ENCODE peak calls at places on chromosome 7, in six cellular contexts. D is Panc1; J is AG04450; S is LoVo; U is activated effector memory CD4-positive, alpha-beta T cell treated with Interleukin-2 at 50 U/mL for 16 hours; L is NCI-H345. R is an unnamed sample.

GRCh38 chr7:46139079-46139478 is 218.0 kb upstream of the IGFBP3 start:
- DNase-seq in D (no peak), J (peak; percentile 81), S (no peak), U (no peak), L (no peak), R (peak; percentile 71)

GRCh38 chr7:50660040-50660829 is 95.0 kb upstream of the DDC start:
- DNase-seq in D (no peak), J (no peak), S (no peak), U (peak; percentile 40), L (no peak), R (no peak)

GRCh38 chr7:135706038-135706742 is 21.8 kb downstream of the SLC13A4 start:
- DNase-seq in D (no peak), J (no peak), S (no peak), U (no peak), L (no peak), R (no peak)

GRCh38 chr7:154699421-154699820 is 303.5 kb downstream of the PAXIP1 start:
- DNase-seq in D (no peak), J (no peak), S (no peak), U (no peak), L (no peak), R (no peak)

GRCh38 chr7:99210265-99210970 is 2.5 kb upstream of the KPNA7 start:
- DNase-seq in D (peak; percentile 65), J (no peak), S (peak; percentile 91), U (no peak), L (no peak), R (peak; percentile 37)

GRCh38 chr7:44322631-44323363 is 2.6 kb downstream of the CAMK2B start:
- DNase-seq in D (no peak), J (no peak), S (no peak), U (no peak), L (no peak), R (no peak)

GRCh38 chr7:50661345-50662058 is 96.3 kb upstream of the DDC start:
- DNase-seq in D (no peak), J (no peak), S (no peak), U (peak; percentile 15), L (no peak), R (no peak)

GRCh38 chr7:2764621-2765020 is 76.6 kb downstream of the AMZ1 start:
- DNase-seq in D (no peak), J (no peak), S (no peak), U (no peak), L (no peak), R (no peak)

GRCh38 chr7:101927389-101928306 is 110.2 kb downstream of the CUX1 start:
- DNase-seq in D (no peak), J (no peak), S (no peak), U (no peak), L (no peak), R (peak; percentile 29)

GRCh38 chr7:33529070-33529469 is 376.3 kb upstream of the BMPER start:
- DNase-seq in D (no peak), J (no peak), S (no peak), U (no peak), L (no peak), R (no peak)

GRCh38 chr7:143381427-143382125 is 431 bp downstream of the ZYX start:
- DNase-seq in D (no peak), J (peak; percentile 55), S (peak; percentile 51), U (no peak), L (peak; percentile 35), R (peak; percentile 88)

GRCh38 chr7:101306307-101306706 is 15.3 kb downstream of the IFT22 start:
- DNase-seq in D (no peak), J (no peak), S (no peak), U (no peak), L (no peak), R (no peak)

GRCh38 chr7:123929107-123929506 is 4.1 kb downstream of the SPAM1 start:
- DNase-seq in D (no peak), J (no peak), S (peak; percentile 88), U (no peak), L (no peak), R (no peak)

GRCh38 chr7:123682690-123683089 is 27.0 kb downstream of the LMOD2 start:
- DNase-seq in D (peak; percentile 35), J (peak; percentile 38), S (peak; percentile 58), U (no peak), L (peak; percentile 26), R (peak; percentile 83)

GRCh38 chr7:112383671-112384417 is 66.4 kb upstream of the IFRD1 start:
- DNase-seq in D (peak; percentile 18), J (no peak), S (no peak), U (no peak), L (peak; percentile 38), R (peak; percentile 34)

GRCh38 chr7:100691676-100692577 is 2.1 kb downstream of the GIGYF1 start:
- DNase-seq in D (no peak), J (no peak), S (peak; percentile 66), U (peak; percentile 68), L (peak; percentile 72), R (peak; percentile 73)

GRCh38 chr7:81079736-81080135 is 160.9 kb upstream of the SEMA3C start:
- DNase-seq in D (no peak), J (no peak), S (no peak), U (no peak), L (no peak), R (peak; percentile 22)

GRCh38 chr7:94698275-94698674 is 42.3 kb upstream of the SGCE start:
- DNase-seq in D (peak; percentile 65), J (peak; percentile 52), S (peak; percentile 42), U (no peak), L (no peak), R (peak; percentile 91)

GRCh38 chr7:43591551-43592180 is 8.8 kb downstream of the STK17A start:
- DNase-seq in D (no peak), J (no peak), S (peak; percentile 51), U (no peak), L (no peak), R (peak; percentile 28)

GRCh38 chr7:80078159-80078731 is 56.4 kb upstream of the GNAI1 start:
- DNase-seq in D (no peak), J (no peak), S (peak; percentile 23), U (no peak), L (peak; percentile 45), R (peak; percentile 36)

GRCh38 chr7:50554923-50555322 is 10.3 kb downstream of the DDC start:
- DNase-seq in D (no peak), J (no peak), S (no peak), U (no peak), L (no peak), R (no peak)

GRCh38 chr7:120216947-120217346 is 56.0 kb upstream of the KCND2 start:
- DNase-seq in D (no peak), J (no peak), S (no peak), U (no peak), L (no peak), R (no peak)

GRCh38 chr7:137846588-137847417 is at the start of gene DGKI:
- DNase-seq in D (no peak), J (no peak), S (no peak), U (no peak), L (peak; percentile 70), R (no peak)

GRCh38 chr7:1055084-1055450 is 10.7 kb downstream of the GPR146 start:
- DNase-seq in D (no peak), J (peak; percentile 8), S (no peak), U (peak; percentile 40), L (peak; percentile 72), R (peak; percentile 56)

GRCh38 chr7:784971-785370 is 47.3 kb upstream of the SUN1 start:
- DNase-seq in D (no peak), J (no peak), S (no peak), U (no peak), L (no peak), R (no peak)

GRCh38 chr7:54841772-54842707 is 83.0 kb upstream of the SEC61G start:
- DNase-seq in D (no peak), J (peak; percentile 72), S (peak; percentile 30), U (no peak), L (no peak), R (peak; percentile 64)

R was measured in fibroblast of pulmonary artery.